ENCODE peak calls at places on chromosomes 5 and 9, in five cellular contexts. D is A549, I is IMR-90, Q is SK-N-SH, N is GM12878. C is an unnamed sample.
A peak's percentile ranks its signal among the peaks of the same experiment; 100 is the strongest.

GRCh38 chr9:92444841-92445240 is 20.6 kb upstream of the OMD start:
- DNase-seq in Q (no peak), N (no peak), I (no peak), D (no peak), C (no peak)

GRCh38 chr9:110427497-110428104 is 89.9 kb upstream of the TXNDC8 start:
- DNase-seq in N (no peak), Q (peak; percentile 45), D (peak; percentile 34), I (peak; percentile 28), C (peak; percentile 33)

GRCh38 chr5:1644810-1645571 is 121.2 kb upstream of the LPCAT1 start:
- DNase-seq in N (peak; percentile 16), I (peak; percentile 78), Q (peak; percentile 91), D (peak; percentile 89), C (peak; percentile 87)

GRCh38 chr5:80251636-80252035 is 4.2 kb downstream of the SERINC5 start:
- DNase-seq in Q (no peak), N (no peak), I (peak; percentile 40), D (no peak), C (no peak)

GRCh38 chr5:180598797-180599589 is 7.7 kb upstream of the SCGB3A1 start:
- DNase-seq in Q (peak; percentile 15), I (no peak), N (no peak), D (no peak), C (peak; percentile 13)

GRCh38 chr9:91489391-91489899 is 65.8 kb upstream of the NFIL3 start:
- DNase-seq in D (no peak), I (peak; percentile 69), Q (no peak), N (no peak), C (no peak)

GRCh38 chr5:133992429-133993151 is 12.2 kb downstream of the VDAC1 start:
- DNase-seq in N (no peak), D (no peak), Q (no peak), I (no peak), C (no peak)

GRCh38 chr9:10612649-10613398 is at the start of gene PTPRD:
- DNase-seq in I (peak; percentile 5), N (no peak), D (peak; percentile 40), Q (peak; percentile 78), C (peak; percentile 3)

GRCh38 chr5:157855404-157855994 is 3.4 kb downstream of the CLINT1 start:
- DNase-seq in D (peak; percentile 68), N (no peak), Q (peak; percentile 70), I (peak; percentile 67), C (peak; percentile 62)

GRCh38 chr5:133017964-133018363 is 8.4 kb downstream of the ZCCHC10 start:
- DNase-seq in Q (no peak), D (no peak), N (no peak), I (no peak), C (no peak)

GRCh38 chr5:146805099-146805498 is 73.5 kb downstream of the PPP2R2B start:
- DNase-seq in Q (no peak), N (no peak), D (no peak), I (no peak), C (no peak)

GRCh38 chr5:178422400-178422775 is 167.8 kb downstream of the COL23A1 start:
- DNase-seq in I (no peak), D (no peak), Q (peak; percentile 32), N (no peak), C (no peak)

GRCh38 chr9:101026824-101027223 is 1.7 kb upstream of the PLPPR1 start:
- DNase-seq in N (no peak), D (no peak), Q (no peak), I (no peak), C (no peak)

GRCh38 chr5:83375049-83375710 is 96.4 kb upstream of the VCAN start:
- DNase-seq in D (no peak), I (peak; percentile 10), N (no peak), Q (no peak), C (no peak)

GRCh38 chr5:85663708-85664031 is 954.1 kb upstream of the COX7C start:
- DNase-seq in I (no peak), N (no peak), Q (peak; percentile 24), D (no peak), C (no peak)

GRCh38 chr5:133741396-133741795 is 129.1 kb upstream of the FSTL4 start:
- DNase-seq in Q (no peak), D (no peak), N (no peak), I (no peak), C (no peak)

GRCh38 chr5:56534102-56534501 is 281.2 kb upstream of the MAP3K1 start:
- DNase-seq in N (no peak), Q (no peak), I (no peak), D (peak; percentile 53), C (peak; percentile 26)

GRCh38 chr9:133703571-133704399 is 34.4 kb downstream of the SARDH start:
- DNase-seq in D (no peak), Q (peak; percentile 84), N (no peak), I (no peak), C (no peak)

GRCh38 chr5:41286696-41287095 is 73.4 kb upstream of the C6 start:
- DNase-seq in D (no peak), N (no peak), Q (no peak), I (no peak), C (no peak)

GRCh38 chr5:128111818-128112448 is 28.4 kb downstream of the SLC12A2 start:
- DNase-seq in Q (no peak), D (no peak), I (peak; percentile 68), N (no peak), C (no peak)

GRCh38 chr9:134554011-134554749 is 87.4 kb upstream of the COL5A1 start:
- DNase-seq in N (no peak), Q (no peak), I (no peak), D (no peak), C (no peak)

DNA sequence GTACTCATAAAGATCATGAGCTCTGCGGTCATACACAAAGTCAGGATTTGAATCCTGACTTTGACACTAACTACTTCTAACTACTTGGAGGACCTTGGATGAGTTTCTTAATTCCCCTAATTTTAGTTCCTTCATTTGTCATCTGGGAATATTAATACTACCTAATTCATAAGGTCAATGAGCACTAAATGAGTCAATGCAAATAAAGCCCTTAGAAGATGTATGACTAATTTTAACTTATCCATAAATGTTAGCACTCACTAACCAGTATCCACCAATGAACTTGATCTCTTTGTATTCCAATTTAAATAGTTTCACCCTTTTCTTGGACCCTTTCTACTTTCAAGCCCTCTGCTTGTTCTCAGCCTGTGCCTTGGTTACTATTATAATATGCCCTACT is 1106.4 kb downstream of the CDH18 start:
- DNase-seq in Q (no peak), N (no peak), D (no peak), I (no peak), C (no peak)
- TF ChIP-seq RCOR1 in Q (no peak), N (no peak), D (no peak), I (no peak), C (no peak)

DNA sequence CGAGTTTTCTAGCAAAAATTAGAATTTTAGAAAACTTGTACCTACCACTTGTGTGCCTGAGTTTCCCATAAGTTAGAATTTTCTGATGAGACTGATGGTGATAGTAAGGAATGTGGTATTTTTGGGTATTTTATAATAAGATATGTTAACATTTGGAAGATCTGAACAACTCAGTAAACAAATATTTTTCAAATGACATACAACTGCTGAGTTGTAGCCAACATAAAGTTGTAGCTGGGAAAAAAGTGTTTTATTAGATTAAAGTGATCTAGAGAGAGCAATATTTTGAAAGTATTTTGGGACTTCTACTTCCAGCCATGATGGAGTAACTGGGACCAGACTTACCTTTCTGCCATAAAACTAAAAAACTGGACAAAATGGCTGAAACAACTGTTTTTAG is 37.9 kb downstream of the GEMIN5 start:
- DNase-seq in I (no peak), N (no peak), Q (no peak), D (no peak), C (no peak)
- TF ChIP-seq RCOR1 in I (no peak), N (no peak), Q (no peak), D (no peak), C (no peak)

GRCh38 chr5:122565331-122565730 is 209.5 kb upstream of the SNX2 start:
- DNase-seq in D (no peak), Q (no peak), I (no peak), N (no peak), C (no peak)
- TF ChIP-seq RCOR1 in D (no peak), Q (no peak), I (no peak), N (no peak), C (no peak)

GRCh38 chr5:176542596-176543427 is 5.6 kb upstream of the RNF44 start:
- DNase-seq in D (no peak), N (no peak), Q (peak; percentile 89), I (peak; percentile 23), C (peak; percentile 86)

GRCh38 chr5:176543428-176544182 is 5.5 kb upstream of the CDHR2 start:
- DNase-seq in N (no peak), D (peak; percentile 53), I (no peak), Q (peak; percentile 89), C (peak; percentile 89)

GRCh38 chr5:176540956-176541337 is 3.7 kb upstream of the RNF44 start:
- DNase-seq in I (no peak), D (no peak), N (no peak), Q (no peak), C (no peak)

GRCh38 chr5:176541338-176542134 is 4.3 kb upstream of the RNF44 start:
- DNase-seq in Q (no peak), I (no peak), D (no peak), N (no peak), C (peak; percentile 67)

GRCh38 chr5:176542135-176542595 is 5.0 kb upstream of the RNF44 start:
- DNase-seq in I (no peak), N (no peak), D (no peak), Q (no peak), C (peak; percentile 61)
- TF ChIP-seq RCOR1 in I (no peak), N (no peak), D (no peak), Q (no peak), C (no peak)